ENCODE peak calls at places on chromosome 7, in seven cellular contexts. X is ovary, J is OCI-LY7, W is A549, D is body of pancreas, C is fibroblast of pulmonary artery, A is IMR-90. Y is an unnamed sample.

GRCh38 chr7:158495780-158496179 is 91.8 kb downstream of the PTPRN2 start:
- DNase-seq in X (no peak), J (peak), W (peak), D (no peak), C (no peak), A (no peak), Y (peak)

GRCh38 chr7:32586291-32587221 is 91.3 kb downstream of the AVL9 start:
- DNase-seq in X (no peak), J (no peak), W (peak), D (no peak), C (peak), A (peak), Y (peak)

GRCh38 chr7:140923358-140924006 is 1.2 kb downstream of the BRAF start:
- DNase-seq in X (peak), J (peak), W (no peak), D (peak), C (peak), A (no peak), Y (no peak)

GRCh38 chr7:43649755-43650274 is 66.9 kb downstream of the STK17A start:
- DNase-seq in X (no peak), J (peak), W (no peak), D (no peak), C (no peak), A (peak), Y (no peak)

GRCh38 chr7:101532000-101532399 is 97.1 kb downstream of the MYL10 start:
- DNase-seq in X (no peak), J (peak), W (no peak), D (no peak), C (no peak), A (no peak), Y (no peak)

GRCh38 chr7:75567948-75568595 is 76.0 kb downstream of the SPDYE5 start:
- DNase-seq in X (no peak), J (no peak), W (no peak), D (no peak), C (no peak), A (no peak), Y (no peak)

GRCh38 chr7:100567751-100568175 is 5.9 kb downstream of the SAP25 start:
- DNase-seq in X (no peak), J (no peak), W (no peak), D (no peak), C (no peak), A (no peak), Y (peak)

GRCh38 chr7:27091936-27092752 is 3.7 kb downstream of the HOXA1 start:
- DNase-seq in X (no peak), J (no peak), W (no peak), D (no peak), C (no peak), A (no peak), Y (no peak)

GRCh38 chr7:104978460-104978859 is 35.5 kb upstream of the KMT2E start:
- DNase-seq in X (no peak), J (no peak), W (no peak), D (no peak), C (peak), A (no peak), Y (no peak)

GRCh38 chr7:75565129-75565528 is 73.0 kb downstream of the SPDYE5 start:
- DNase-seq in X (no peak), J (no peak), W (no peak), D (no peak), C (peak), A (peak), Y (peak)

GRCh38 chr7:33841031-33841430 is 64.3 kb upstream of the BMPER start:
- DNase-seq in X (no peak), J (no peak), W (no peak), D (no peak), C (no peak), A (no peak), Y (no peak)

GRCh38 chr7:73963252-73963822 is 64.6 kb upstream of the ELN start:
- DNase-seq in X (no peak), J (no peak), W (no peak), D (no peak), C (no peak), A (no peak), Y (no peak)

GRCh38 chr7:76121044-76121443 is 73.1 kb downstream of the MDH2 start:
- DNase-seq in X (no peak), J (no peak), W (no peak), D (no peak), C (no peak), A (no peak), Y (no peak)

GRCh38 chr7:68537228-68538071 is 1060.8 kb upstream of the AUTS2 start:
- DNase-seq in X (no peak), J (no peak), W (no peak), D (no peak), C (no peak), A (no peak), Y (no peak)

GRCh38 chr7:28921822-28922221 is 36.3 kb downstream of the TRIL start:
- DNase-seq in X (no peak), J (peak), W (peak), D (peak), C (peak), A (peak), Y (peak)

GRCh38 chr7:128235469-128235868 is 5.6 kb upstream of the LEP start:
- DNase-seq in X (no peak), J (no peak), W (no peak), D (no peak), C (no peak), A (no peak), Y (no peak)
- H3K4me3 ChIP-seq in X (no peak), J (no peak), W (no peak), D (no peak), C (no peak), A (no peak), Y (no peak)

GRCh38 chr7:127226685-127227374 is 25.9 kb downstream of the GRM8 start:
- DNase-seq in X (no peak), J (no peak), W (no peak), D (no peak), C (no peak), A (no peak), Y (no peak)
- TF ChIP-seq CTCF in X (no peak), J (no peak), W (no peak), D (no peak), C (no peak), A (no peak), Y (no peak)

GRCh38 chr7:122136639-122137253 is 7.3 kb downstream of the AASS start:
- DNase-seq in X (no peak), J (no peak), W (no peak), D (no peak), C (peak), A (peak), Y (no peak)
- H3K4me3 ChIP-seq in X (peak), J (no peak), W (peak), D (no peak), C (peak), A (peak), Y (peak)

DNA sequence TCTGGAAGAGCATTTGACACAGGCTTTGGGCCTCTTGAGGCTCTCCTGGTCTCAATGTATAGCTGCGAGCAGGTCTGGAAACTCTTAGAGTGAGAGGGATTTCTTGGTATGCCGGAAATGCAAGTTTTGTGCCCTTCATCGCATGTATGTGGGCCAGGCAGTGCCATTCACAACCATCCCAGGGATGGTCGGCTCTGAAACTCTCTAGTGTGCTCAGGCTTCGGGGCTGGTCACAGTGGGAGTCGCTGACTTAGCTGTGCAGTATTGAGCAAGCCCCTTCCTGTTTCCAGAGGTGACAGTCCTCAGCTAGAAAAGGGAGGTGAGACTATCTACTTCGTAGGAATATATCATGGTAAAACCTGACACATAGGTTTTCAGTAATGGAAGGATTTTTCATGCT is 2.0 kb upstream of the AOAH start:
- DNase-seq in X (no peak), J (no peak), W (no peak), D (no peak), C (no peak), A (no peak), Y (no peak)
- TF ChIP-seq CTCF in X (no peak), J (no peak), W (no peak), D (no peak), C (no peak), A (no peak), Y (no peak)

GRCh38 chr7:55539380-55539779 is 32.9 kb downstream of the VOPP1 start:
- DNase-seq in X (no peak), J (no peak), W (no peak), D (no peak), C (no peak), A (peak), Y (no peak)
- H3K4me3 ChIP-seq in X (no peak), J (no peak), W (no peak), D (no peak), C (no peak), A (no peak), Y (no peak)

DNA sequence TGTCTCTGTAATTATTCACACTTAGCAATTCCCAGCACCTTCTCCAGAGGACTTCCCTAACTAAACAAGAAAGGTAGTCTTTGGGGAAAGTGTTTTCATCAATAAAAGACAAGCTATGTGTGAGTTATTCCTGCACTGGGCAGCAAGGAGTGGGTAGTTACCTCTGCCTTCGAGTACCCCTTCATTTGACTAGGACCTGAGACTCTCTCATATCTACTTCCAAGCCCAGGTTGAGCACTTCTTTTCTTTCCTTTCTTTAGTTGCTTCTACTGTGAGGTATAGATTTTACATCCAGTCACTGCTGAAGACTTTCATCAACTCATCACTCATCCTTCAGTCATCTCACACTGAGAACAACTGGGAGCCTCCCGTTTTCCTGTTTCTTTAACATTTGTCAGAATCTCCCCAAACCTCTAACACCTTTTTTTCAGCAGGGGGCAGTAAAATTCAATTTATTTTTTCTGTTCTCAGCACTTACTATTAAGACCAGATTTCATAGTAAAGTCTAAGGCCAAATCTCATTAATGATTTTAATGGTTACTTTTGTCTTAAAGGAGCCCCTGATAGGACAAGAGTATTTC is 80.1 kb upstream of the PRSS1 start:
- DNase-seq in X (no peak), J (peak), W (peak), D (no peak), C (peak), A (peak), Y (no peak)
- TF ChIP-seq CTCF in X (no peak), J (peak), W (no peak), D (peak), C (peak), A (peak), Y (peak)

GRCh38 chr7:152338553-152338952 is 97.2 kb downstream of the KMT2C start:
- DNase-seq in X (no peak), J (no peak), W (no peak), D (no peak), C (peak), A (peak), Y (no peak)

GRCh38 chr7:152333134-152333533 is 102.7 kb downstream of the KMT2C start:
- DNase-seq in X (no peak), J (no peak), W (no peak), D (no peak), C (no peak), A (no peak), Y (no peak)

GRCh38 chr7:152336754-152337368 is 98.9 kb downstream of the KMT2C start:
- DNase-seq in X (no peak), J (peak), W (peak), D (no peak), C (peak), A (peak), Y (peak)

GRCh38 chr7:152330827-152331226 is 105.0 kb downstream of the KMT2C start:
- DNase-seq in X (no peak), J (no peak), W (no peak), D (no peak), C (no peak), A (no peak), Y (no peak)

DNA sequence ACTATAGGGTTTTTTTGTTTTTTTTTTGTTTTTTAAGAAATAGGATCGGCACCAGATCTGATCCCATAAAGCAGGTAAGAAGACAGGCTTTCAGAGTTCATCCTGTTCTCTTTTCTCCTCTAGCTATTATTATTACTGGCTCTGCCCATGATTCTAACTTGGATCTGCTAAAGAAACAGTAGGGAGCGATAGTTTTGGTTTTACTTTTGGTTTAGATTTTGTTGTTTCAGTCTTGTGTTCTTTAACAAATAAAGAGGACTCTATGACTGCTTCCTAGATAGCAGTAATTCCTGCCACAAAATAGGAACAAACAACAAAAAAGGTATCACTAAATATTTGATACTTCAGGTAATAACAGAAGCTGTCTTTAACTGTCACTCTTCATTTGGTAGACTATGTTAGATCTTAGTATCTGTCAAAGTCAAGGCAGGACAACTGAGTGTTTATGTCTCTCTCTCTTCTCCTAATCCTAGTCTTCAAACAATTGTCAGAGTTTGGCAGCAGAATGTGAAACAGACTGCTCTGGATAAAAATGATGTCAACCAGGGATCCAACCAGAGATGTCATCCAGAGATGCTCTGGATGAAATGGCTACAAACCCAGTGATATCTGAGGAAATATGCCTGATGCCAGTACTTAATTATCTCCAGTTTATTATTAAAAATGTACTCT is 99.8 kb downstream of the KMT2C start:
- DNase-seq in X (no peak), J (no peak), W (no peak), D (no peak), C (no peak), A (no peak), Y (no peak)
- H3K4me3 ChIP-seq in X (no peak), J (peak), W (no peak), D (no peak), C (no peak), A (no peak), Y (peak)

GRCh38 chr7:86911703-86912102 is 147.8 kb downstream of the ELAPOR2 start:
- DNase-seq in X (no peak), J (peak), W (no peak), D (no peak), C (no peak), A (no peak), Y (no peak)
- TF ChIP-seq CTCF in X (no peak), J (peak), W (no peak), D (no peak), C (no peak), A (no peak), Y (no peak)

GRCh38 chr7:4416436-4417092 is 265.5 kb upstream of the FOXK1 start:
- DNase-seq in X (no peak), J (no peak), W (no peak), D (peak), C (peak), A (no peak), Y (no peak)
- H3K4me3 ChIP-seq in X (no peak), J (no peak), W (peak), D (no peak), C (no peak), A (no peak), Y (no peak)

DNA sequence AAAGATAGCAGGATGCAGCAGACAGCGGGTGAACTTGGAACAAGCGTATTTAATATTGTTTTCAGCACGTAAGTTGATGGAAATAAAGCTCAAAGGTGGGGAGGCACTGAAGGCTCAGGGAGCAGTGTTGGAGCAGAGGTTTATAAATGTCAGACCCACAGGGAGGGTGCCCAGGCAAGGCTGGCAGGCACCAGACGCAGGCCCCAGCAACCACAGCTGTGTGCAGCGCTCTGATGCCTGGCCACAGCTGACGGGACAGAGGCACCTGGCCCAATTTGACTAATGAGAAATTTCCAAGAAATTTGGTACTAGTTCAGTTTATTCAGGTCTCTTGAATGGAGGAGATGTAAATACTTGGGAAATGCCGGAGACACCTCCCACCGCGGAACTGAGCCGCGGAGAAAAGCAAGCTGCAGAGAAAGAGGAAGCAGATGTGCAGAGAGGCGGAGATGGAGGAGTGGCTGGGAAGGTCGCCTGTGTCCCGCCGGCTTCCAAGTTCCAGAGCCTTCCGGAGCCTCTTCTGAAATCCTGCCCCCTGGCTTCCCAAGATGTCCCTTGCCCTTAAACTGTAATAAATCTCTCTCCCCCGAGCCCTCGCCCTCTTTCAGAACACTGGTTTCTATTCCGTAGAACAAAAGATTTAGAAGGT is 38.3 kb upstream of the PLXNA4 start:
- DNase-seq in X (peak), J (no peak), W (no peak), D (no peak), C (peak), A (no peak), Y (peak)
- TF ChIP-seq CTCF in X (no peak), J (no peak), W (no peak), D (no peak), C (peak), A (no peak), Y (no peak)

Y was measured in adrenal gland.